ENCODE peak calls at places on chromosomes 7 and 10, in four cellular contexts. Q, D, Z and Y are unnamed samples.

GRCh38 chr10:100743626-100744135 is 1.7 kb upstream of the PAX2 start:
- DNase-seq in Z (peak), Q (no peak), D (no peak), Y (no peak)

GRCh38 chr7:116802784-116803183 is 59.6 kb upstream of the CAPZA2 start:
- DNase-seq in D (no peak), Z (peak), Q (no peak), Y (peak)

GRCh38 chr10:113557389-113558321 is 4.8 kb downstream of the HABP2 start:
- DNase-seq in D (no peak), Z (no peak), Q (no peak), Y (no peak)

GRCh38 chr7:110502893-110503465 is 587.9 kb upstream of the LRRN3 start:
- DNase-seq in Q (no peak), D (no peak), Z (no peak), Y (no peak)

GRCh38 chr7:6016653-6016966 is 7.5 kb downstream of the AIMP2 start:
- DNase-seq in D (no peak), Q (no peak), Z (no peak), Y (no peak)

GRCh38 chr7:88200793-88201192 is 19.0 kb downstream of the SRI start:
- DNase-seq in Q (no peak), D (no peak), Z (no peak), Y (no peak)

GRCh38 chr10:73997479-73997805 is 474 bp upstream of the VCL start:
- DNase-seq in Q (peak), Z (no peak), D (no peak), Y (peak)

GRCh38 chr7:158585721-158586498 is 1.7 kb downstream of the PTPRN2 start:
- DNase-seq in Q (no peak), Z (no peak), D (no peak), Y (no peak)

GRCh38 chr10:119466655-119467054 is 75.9 kb downstream of the RGS10 start:
- DNase-seq in Q (no peak), Z (no peak), D (no peak), Y (no peak)

GRCh38 chr10:63213489-63213888 is 80.4 kb downstream of the NRBF2 start:
- DNase-seq in Q (no peak), Z (no peak), D (no peak), Y (no peak)

GRCh38 chr7:68963547-68963946 is 634.7 kb upstream of the AUTS2 start:
- DNase-seq in Q (no peak), Z (no peak), D (no peak), Y (no peak)

GRCh38 chr10:44935201-44935960 is 24.2 kb upstream of the RASSF4 start:
- DNase-seq in Z (peak), Q (no peak), D (peak), Y (no peak)

DNA sequence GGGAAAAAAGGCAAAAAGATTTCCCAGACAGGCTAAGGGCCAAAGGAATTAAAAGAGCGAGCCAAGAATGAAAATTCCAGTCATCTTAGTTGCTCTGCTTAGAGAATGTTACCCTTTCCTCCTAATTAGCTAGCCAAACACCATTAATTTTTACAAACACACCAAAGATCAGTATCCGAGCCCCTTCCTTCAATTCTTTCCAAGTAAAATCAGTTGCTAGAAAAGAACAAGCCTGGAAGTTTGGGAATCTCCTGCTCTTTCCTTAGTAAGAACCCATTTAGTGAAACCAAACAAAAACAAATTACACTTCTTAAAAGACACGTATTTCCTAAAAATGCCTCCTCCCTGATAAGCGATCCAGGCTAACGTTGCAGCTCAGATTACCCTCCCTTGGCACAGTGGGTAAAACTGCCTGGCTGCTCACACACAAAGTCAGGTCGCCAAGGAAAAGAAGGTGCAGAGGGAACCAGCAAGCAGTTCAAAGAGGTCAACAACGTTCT is 57.1 kb upstream of the ABLIM1 start:
- DNase-seq in Q (no peak), Z (no peak), D (no peak), Y (no peak)
- H3K27ac ChIP-seq in Q (peak), Z (no peak), D (no peak), Y (no peak)

DNA sequence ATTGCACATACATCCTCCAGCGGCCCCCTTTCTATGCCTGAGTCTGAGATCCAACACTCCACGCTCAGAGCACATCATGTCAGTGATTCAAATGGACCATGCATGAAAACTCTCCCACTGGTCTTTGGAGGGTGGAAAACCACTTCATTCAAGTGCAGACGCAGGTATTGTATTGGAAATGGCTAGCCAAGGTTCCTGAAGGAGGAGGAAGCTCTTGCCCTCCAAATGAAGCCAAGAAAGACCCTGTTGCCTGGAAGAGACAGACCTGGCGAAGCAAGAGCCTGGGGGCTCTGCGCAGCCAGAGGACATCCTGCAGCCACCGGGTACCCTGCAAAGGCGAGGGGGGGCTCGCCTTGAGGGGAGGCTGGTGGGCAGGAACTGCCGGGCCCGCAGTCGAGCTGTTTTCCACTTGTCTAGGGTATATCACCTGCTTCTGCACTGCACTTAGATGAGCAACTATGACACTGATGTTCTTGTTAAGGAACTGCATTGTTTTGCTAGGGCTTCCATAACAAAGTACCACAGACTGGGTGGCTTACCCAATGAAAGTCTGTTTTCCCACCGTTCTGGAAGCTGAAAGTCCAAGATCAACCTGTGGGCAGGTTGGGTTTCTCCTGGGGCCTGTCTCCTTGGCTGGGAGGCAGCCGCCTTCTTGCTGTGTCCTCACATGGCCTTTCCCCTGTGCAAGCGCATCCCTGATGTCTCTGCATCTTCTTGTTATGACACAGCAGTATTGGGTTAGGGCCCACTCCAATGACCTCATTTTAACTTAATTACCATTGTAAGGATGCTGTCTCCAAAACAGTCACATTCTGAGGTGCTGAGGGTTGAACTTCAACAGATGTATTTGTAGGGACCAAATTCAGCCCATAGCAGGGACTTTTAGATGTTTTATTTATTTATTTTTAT is 233.4 kb downstream of the ARHGAP12 start:
- DNase-seq in D (no peak), Z (no peak), Q (no peak), Y (no peak)
- H3K27ac ChIP-seq in D (no peak), Z (no peak), Q (no peak), Y (no peak)

GRCh38 chr7:8254667-8255066 is 7.3 kb downstream of the ICA1 start:
- DNase-seq in Z (no peak), Q (no peak), D (no peak), Y (no peak)
- H3K27ac ChIP-seq in Z (no peak), Q (no peak), D (no peak), Y (no peak)

GRCh38 chr10:25902002-25902401 is 32.0 kb upstream of the MYO3A start:
- DNase-seq in Z (no peak), Q (no peak), D (no peak), Y (no peak)
- H3K27ac ChIP-seq in Z (no peak), Q (no peak), D (no peak), Y (no peak)

DNA sequence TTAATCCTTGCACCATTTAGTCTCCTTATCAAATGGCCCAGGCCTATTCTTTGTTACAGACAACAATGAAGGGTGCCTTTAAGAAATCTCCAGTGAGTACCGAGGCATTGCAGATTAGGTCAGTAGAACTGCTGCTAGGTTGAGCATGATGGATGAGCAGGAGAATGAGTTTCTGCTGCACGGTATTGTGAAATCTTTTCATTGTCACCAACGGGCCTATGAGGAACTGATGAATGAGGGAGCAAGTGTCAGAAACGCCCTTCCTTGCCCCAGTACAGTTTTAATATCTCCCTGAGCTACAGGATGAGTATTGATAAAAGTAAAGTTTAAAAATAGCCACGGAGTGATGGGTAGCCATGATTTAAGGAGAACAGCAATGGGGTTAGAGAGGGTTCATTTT is 525.9 kb downstream of the LRMDA start:
- DNase-seq in D (no peak), Z (no peak), Q (no peak), Y (no peak)
- H3K27ac ChIP-seq in D (no peak), Z (no peak), Q (no peak), Y (no peak)